ENCODE peak calls at places on chromosomes 13 and 19, in five cellular contexts. H is fibroblast of the aortic adventitia; M is kidney epithelial cell; W is IMR-90; D is CD4-positive, CD25-positive, alpha-beta regulatory T cell. R is an unnamed sample.

GRCh38 chr13:21297452-21297851 is 121.0 kb downstream of the MRPL57 start:
- DNase-seq in W (no peak), D (no peak), M (no peak), H (no peak), R (peak)

GRCh38 chr13:82664183-82664582 is 1218.1 kb downstream of the SLITRK1 start:
- DNase-seq in D (no peak), W (no peak), H (no peak), M (no peak), R (no peak)

GRCh38 chr19:45038931-45039893 is at the start of gene CLASRP:
- DNase-seq in H (peak), W (peak), D (peak), M (peak), R (peak)

GRCh38 chr13:100363874-100364273 is 224.7 kb downstream of the GGACT start:
- DNase-seq in W (peak), M (no peak), D (no peak), H (peak), R (peak)

GRCh38 chr19:45153339-45154063 is 7.3 kb downstream of the NKPD1 start:
- DNase-seq in M (no peak), H (peak), D (peak), W (peak), R (peak)

GRCh38 chr13:48896312-48896711 is 79.4 kb upstream of the FNDC3A start:
- DNase-seq in D (no peak), H (peak), W (peak), M (no peak), R (peak)

GRCh38 chr19:32224371-32225244 is 120.8 kb upstream of the ZNF507 start:
- DNase-seq in D (peak), M (no peak), H (peak), W (peak), R (peak)

GRCh38 chr13:97310809-97311436 is 88.8 kb downstream of the MBNL2 start:
- DNase-seq in D (no peak), M (no peak), H (no peak), W (no peak), R (no peak)

GRCh38 chr19:47854459-47854858 is 4.6 kb upstream of the TPRX2 start:
- DNase-seq in H (no peak), M (no peak), W (no peak), D (no peak), R (no peak)

GRCh38 chr19:39824143-39825092 is 9.5 kb downstream of the DYRK1B start:
- DNase-seq in M (peak), H (peak), D (peak), W (peak), R (peak)

DNA sequence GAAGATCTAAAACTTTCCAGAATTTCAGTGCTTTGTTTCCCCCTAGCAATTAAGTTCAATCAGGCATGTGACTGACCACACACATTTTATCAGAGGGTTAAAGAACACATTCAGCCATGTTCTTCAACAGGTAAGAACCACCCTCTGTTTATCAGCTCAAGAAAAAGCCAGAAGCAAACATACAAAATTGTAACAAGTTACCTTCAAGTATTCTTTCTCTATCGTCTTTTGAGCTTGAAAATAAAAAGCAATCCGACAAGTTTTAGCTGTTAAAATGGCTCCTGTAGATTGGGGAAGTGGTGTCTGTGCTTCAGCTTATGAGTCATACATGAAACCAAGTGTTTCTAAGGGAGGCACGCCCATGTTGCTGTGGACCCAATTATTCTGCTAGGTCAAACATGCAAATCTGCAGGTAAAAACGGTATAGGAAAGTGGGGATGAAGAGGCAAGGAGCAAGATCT is at the start of gene ELF1:
- DNase-seq in D (peak), M (peak), H (peak), W (peak), R (peak)
- H3K4me3 ChIP-seq in D (peak), M (peak), H (peak), W (no peak), R (peak)

DNA sequence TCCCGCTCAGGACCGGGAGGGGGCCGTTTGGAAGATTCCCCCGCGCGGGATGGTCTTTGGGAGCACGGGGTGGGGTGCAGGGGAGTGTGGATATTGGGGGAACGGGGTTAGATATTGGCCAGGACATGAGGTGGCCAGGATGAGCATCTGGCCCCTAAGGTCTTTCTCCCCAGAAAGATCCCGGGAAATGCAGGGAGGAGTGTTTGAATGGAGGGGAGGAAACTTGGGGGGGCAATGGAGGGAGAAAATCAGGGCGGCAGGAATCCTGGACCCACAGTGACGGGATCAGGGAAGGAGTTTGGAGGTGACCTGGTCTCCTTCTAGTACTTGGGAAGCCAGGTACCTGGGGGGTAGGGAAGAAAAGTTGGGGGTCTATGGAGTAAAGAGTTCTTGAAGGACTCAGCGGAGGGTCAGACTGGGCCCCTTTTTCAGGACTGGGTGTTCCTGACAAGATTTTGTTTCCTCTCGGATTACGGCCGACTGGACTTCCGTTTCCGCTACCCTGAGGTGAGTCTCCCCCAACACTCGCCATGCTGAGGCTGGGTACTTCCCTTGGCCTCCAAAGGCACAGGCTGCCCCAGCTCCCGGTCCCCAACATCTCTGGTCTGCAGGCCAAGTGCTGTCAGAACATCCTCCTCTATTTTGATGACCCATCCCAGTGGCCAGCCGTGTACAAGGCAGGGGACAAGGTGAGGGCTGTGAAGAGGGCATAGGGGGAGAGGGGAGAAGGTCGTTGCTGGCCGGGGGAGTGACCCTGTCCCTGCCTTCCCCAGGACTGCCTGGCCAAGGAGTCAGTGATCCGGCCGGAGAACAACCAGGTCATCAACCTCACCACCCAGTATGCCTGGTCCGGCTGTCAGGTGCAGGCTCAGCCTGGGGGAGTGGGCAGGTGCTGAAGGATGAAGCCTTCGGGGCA is 989 bp downstream of the TMEM145 start:
- DNase-seq in D (no peak), H (no peak), M (no peak), W (no peak), R (no peak)
- H3K4me3 ChIP-seq in D (no peak), H (no peak), M (no peak), W (no peak), R (no peak)

GRCh38 chr19:35539850-35540249 is 5.6 kb upstream of the TMEM147 start:
- DNase-seq in W (no peak), D (no peak), H (no peak), M (no peak), R (no peak)

GRCh38 chr19:35542209-35542608 is 3.2 kb upstream of the TMEM147 start:
- DNase-seq in W (no peak), H (no peak), D (no peak), M (no peak), R (no peak)

GRCh38 chr19:35540356-35540927 is 5.0 kb upstream of the TMEM147 start:
- DNase-seq in H (no peak), W (no peak), M (no peak), D (no peak), R (no peak)

GRCh38 chr19:35543280-35544109 is 1.9 kb upstream of the TMEM147 start:
- DNase-seq in M (no peak), D (no peak), H (no peak), W (no peak), R (no peak)

GRCh38 chr19:35539314-35539713 is 6.1 kb downstream of the GAPDHS start:
- DNase-seq in M (no peak), H (no peak), D (no peak), W (no peak), R (no peak)
- H3K4me3 ChIP-seq in M (no peak), H (no peak), D (no peak), W (no peak), R (no peak)

GRCh38 chr19:58434217-58434616 is 5.7 kb downstream of the ZNF132 start:
- DNase-seq in D (no peak), M (no peak), W (peak), H (no peak), R (peak)

GRCh38 chr19:58440556-58440955 is 603 bp upstream of the ZNF132 start:
- DNase-seq in W (no peak), D (no peak), H (no peak), M (no peak), R (no peak)

GRCh38 chr19:58439576-58440554 is at the start of gene ZNF132:
- DNase-seq in H (peak), W (peak), D (peak), M (peak), R (peak)
- H3K4me3 ChIP-seq in H (peak), W (peak), D (peak), M (peak), R (peak)

DNA sequence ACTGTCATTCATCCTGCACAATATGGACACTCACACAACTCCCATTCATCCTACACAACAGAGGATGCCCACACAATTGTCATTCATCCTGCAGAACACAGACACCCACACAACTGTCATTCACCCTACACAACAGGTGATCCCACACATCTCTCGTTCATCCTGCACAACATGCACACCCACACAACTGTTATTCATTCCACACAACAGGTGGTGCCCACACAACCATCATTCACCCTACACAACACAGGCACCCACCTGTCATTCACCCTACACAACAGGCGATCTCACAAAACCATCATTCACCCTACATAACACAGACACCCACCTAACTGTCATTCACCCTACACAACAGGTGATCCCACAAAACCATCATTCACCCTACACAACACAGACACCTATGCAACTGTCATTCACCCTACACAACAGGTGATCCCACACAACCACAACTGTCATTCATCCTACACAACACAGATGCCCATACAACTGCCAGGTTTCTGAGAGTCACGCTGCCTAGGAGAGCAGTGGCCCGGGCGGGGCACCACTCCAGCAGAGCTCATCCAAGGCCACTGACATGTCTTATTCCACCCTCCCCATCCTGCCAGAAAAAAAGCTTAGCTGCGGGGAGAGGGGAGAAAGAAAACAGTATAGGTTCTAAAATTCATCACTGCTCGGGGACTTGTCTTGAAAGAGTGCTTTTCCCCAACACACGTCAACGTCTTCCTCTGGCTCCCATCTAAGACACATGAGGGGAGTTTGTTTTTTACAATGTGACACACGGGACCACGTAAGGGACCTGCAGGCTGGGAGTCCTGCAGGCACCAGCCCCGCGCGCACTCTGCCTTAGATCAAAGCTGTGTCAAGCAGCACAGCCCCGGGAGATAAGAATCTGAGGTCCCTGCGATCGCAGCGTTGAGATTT is 44.0 kb downstream of the KLF2 start:
- DNase-seq in M (no peak), W (no peak), H (no peak), D (peak), R (no peak)
- H3K4me3 ChIP-seq in M (no peak), W (no peak), H (no peak), D (peak), R (no peak)